ENCODE peak calls at places on chromosomes 4 and X, in nine cellular contexts. I is HCT116, X is HepG2, O is GM23248, G is endodermal cell, W is cardiac muscle cell, M is fibroblast of lung, Y is caudate nucleus, N is mammary epithelial cell. J is an unnamed sample.

GRCh38 chrX:41922125-41922521 is 1.2 kb downstream of the CASK start:
- DNase-seq in Y (no peak), N (peak), O (peak), M (peak), G (no peak), I (no peak), X (no peak), W (peak), J (no peak)

GRCh38 chr4:168629561-168629960 is 132.7 kb downstream of the PALLD start:
- DNase-seq in M (no peak), Y (no peak), G (no peak), I (no peak), X (no peak), W (no peak), N (no peak), O (no peak), J (no peak)

GRCh38 chrX:136268051-136269048 is 17.1 kb upstream of the MAP7D3 start:
- DNase-seq in M (peak), G (peak), X (peak), N (no peak), W (peak), Y (peak), I (peak), O (peak), J (no peak)

GRCh38 chr4:997375-998071 is 4.3 kb upstream of the SLC26A1 start:
- DNase-seq in N (no peak), O (peak), I (no peak), G (no peak), X (no peak), W (peak), Y (peak), M (no peak), J (no peak)

GRCh38 chr4:78938474-78938867 is 767 bp downstream of the PAQR3 start:
- DNase-seq in M (no peak), N (no peak), I (no peak), Y (no peak), W (no peak), O (peak), G (no peak), X (no peak), J (no peak)

GRCh38 chr4:165343353-165344191 is 16.1 kb downstream of the MSMO1 start:
- DNase-seq in W (no peak), Y (no peak), M (no peak), G (peak), X (peak), N (no peak), O (no peak), I (no peak), J (no peak)

GRCh38 chrX:8679572-8679971 is 52.4 kb downstream of the ANOS1 start:
- DNase-seq in N (no peak), Y (no peak), M (no peak), I (no peak), G (no peak), W (no peak), X (no peak), O (no peak), J (no peak)

GRCh38 chr4:143477487-143477886 is 36.0 kb upstream of the SMARCA5 start:
- DNase-seq in G (no peak), N (no peak), Y (no peak), W (no peak), O (no peak), X (no peak), M (no peak), I (no peak), J (no peak)

GRCh38 chr4:26020896-26021295 is 106.9 kb downstream of the SMIM20 start:
- DNase-seq in I (no peak), W (no peak), N (peak), M (peak), X (peak), Y (no peak), G (no peak), O (peak), J (no peak)

GRCh38 chr4:16843831-16844508 is 54.5 kb downstream of the LDB2 start:
- DNase-seq in O (peak), Y (no peak), I (no peak), G (no peak), X (peak), N (no peak), M (peak), W (no peak), J (no peak)

GRCh38 chrX:85611926-85612325 is 232.5 kb upstream of the POF1B start:
- DNase-seq in I (no peak), M (peak), X (no peak), Y (no peak), O (peak), G (no peak), W (no peak), N (peak), J (no peak)

GRCh38 chr4:109890076-109890475 is 22.6 kb upstream of the EGF start:
- DNase-seq in X (no peak), O (no peak), N (no peak), G (no peak), Y (no peak), M (no peak), I (no peak), W (no peak), J (no peak)

GRCh38 chrX:40179333-40179732 is 81.6 kb upstream of the BCOR start:
- DNase-seq in W (no peak), N (no peak), I (no peak), O (no peak), X (no peak), G (no peak), Y (no peak), M (no peak), J (no peak)

GRCh38 chr4:88745581-88746163 is 48.0 kb upstream of the NAP1L5 start:
- DNase-seq in X (no peak), Y (no peak), W (no peak), M (no peak), G (no peak), I (no peak), N (no peak), O (no peak), J (no peak)

GRCh38 chrX:30791296-30792278 is 97.5 kb downstream of the TAB3 start:
- DNase-seq in G (peak), O (no peak), N (peak), W (no peak), M (no peak), X (no peak), Y (no peak), I (no peak), J (no peak)

GRCh38 chr4:86243750-86244149 is 116.1 kb downstream of the MAPK10 start:
- DNase-seq in N (peak), I (no peak), G (no peak), Y (no peak), M (no peak), O (no peak), W (no peak), X (no peak), J (no peak)

GRCh38 chr4:82601242-82602015 is 39.6 kb upstream of the TMEM150C start:
- DNase-seq in W (no peak), G (no peak), O (no peak), X (no peak), N (no peak), I (no peak), M (no peak), Y (no peak), J (no peak)

GRCh38 chr4:42570221-42570620 is 86.7 kb downstream of the ATP8A1 start:
- DNase-seq in W (no peak), N (no peak), O (no peak), M (no peak), G (peak), Y (peak), X (no peak), I (no peak), J (no peak)

GRCh38 chr4:108045687-108046024 is 56.0 kb downstream of the HADH start:
- DNase-seq in W (no peak), G (no peak), O (peak), Y (no peak), I (no peak), N (peak), M (peak), X (no peak), J (no peak)

GRCh38 chr4:122602277-122603142 is 18.4 kb downstream of the IL21 start:
- DNase-seq in W (peak), N (peak), G (peak), O (peak), X (peak), Y (no peak), I (peak), M (peak), J (no peak)

GRCh38 chr4:85498068-85498733 is 23.3 kb downstream of the ARHGAP24 start:
- DNase-seq in W (no peak), O (peak), X (no peak), Y (peak), M (peak), G (no peak), I (no peak), N (peak), J (no peak)

GRCh38 chr4:95304898-95305297 is 243.9 kb downstream of the UNC5C start:
- DNase-seq in M (no peak), O (no peak), I (no peak), N (peak), X (no peak), W (peak), G (no peak), Y (peak), J (no peak)

GRCh38 chr4:41728571-41728908 is 20.0 kb downstream of the PHOX2B start:
- DNase-seq in G (no peak), W (no peak), I (no peak), X (no peak), M (peak), O (no peak), Y (no peak), N (no peak), J (no peak)

GRCh38 chr4:87093443-87094123 is 126.8 kb downstream of the KLHL8 start:
- DNase-seq in W (peak), O (peak), G (peak), M (peak), Y (peak), I (peak), N (peak), X (peak), J (no peak)

GRCh38 chr4:131427000-131427399 is 1722.1 kb upstream of the PCDH10 start:
- DNase-seq in M (no peak), O (no peak), N (no peak), I (no peak), W (no peak), X (no peak), Y (no peak), G (no peak), J (no peak)

GRCh38 chr4:1593881-1594345 is 90.2 kb downstream of the FAM53A start:
- DNase-seq in Y (no peak), O (no peak), I (no peak), X (no peak), M (no peak), W (no peak), N (no peak), G (no peak), J (no peak)

GRCh38 chr4:107279729-107280128 is 243.6 kb upstream of the DKK2 start:
- DNase-seq in N (peak), G (no peak), Y (no peak), M (peak), I (no peak), W (no peak), O (peak), X (peak), J (no peak)

GRCh38 chrX:148695362-148695761 is 194.9 kb downstream of the AFF2 start:
- DNase-seq in G (no peak), X (no peak), Y (no peak), W (no peak), I (no peak), O (no peak), N (no peak), M (no peak), J (no peak)

GRCh38 chrX:102154900-102155805 is 624 bp downstream of the BEX5 start:
- DNase-seq in G (no peak), W (peak), I (no peak), N (no peak), O (peak), X (no peak), M (no peak), Y (peak), J (no peak)

GRCh38 chr4:11585506-11585905 is 156.8 kb upstream of the HS3ST1 start:
- DNase-seq in W (no peak), Y (peak), O (no peak), G (no peak), M (no peak), I (peak), N (peak), X (no peak), J (no peak)

GRCh38 chr4:159983080-159983479 is 880.2 kb downstream of the RAPGEF2 start:
- DNase-seq in N (peak), W (no peak), I (no peak), Y (no peak), O (no peak), X (no peak), M (no peak), G (no peak), J (no peak)
- H3K27ac ChIP-seq in N (no peak), W (no peak), I (no peak), Y (no peak), O (no peak), X (no peak), M (no peak), G (no peak), J (no peak)

DNA sequence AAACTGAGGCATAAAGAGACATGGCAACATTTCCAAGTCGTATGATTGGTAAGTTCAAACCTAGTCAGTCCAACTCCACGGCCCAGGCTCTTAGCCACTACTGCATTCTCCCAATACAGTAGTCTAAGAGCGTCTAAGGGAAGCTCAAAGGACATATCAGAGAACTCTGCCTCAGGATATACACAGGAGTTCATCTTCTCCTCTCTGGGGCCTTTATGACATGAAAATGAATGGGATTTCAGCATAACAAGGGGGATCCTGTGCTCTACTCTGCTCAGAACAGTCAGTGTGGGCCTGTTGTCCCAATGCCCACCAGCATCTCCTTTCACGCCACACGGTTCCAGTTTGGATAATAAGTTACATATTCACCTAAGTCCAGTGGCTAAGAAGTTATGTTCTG is 4.2 kb downstream of the GASK1B start:
- DNase-seq in W (no peak), I (no peak), X (peak), O (no peak), N (peak), Y (no peak), G (no peak), M (no peak), J (no peak)
- H3K27ac ChIP-seq in W (no peak), I (no peak), X (peak), O (no peak), N (peak), Y (no peak), G (no peak), M (no peak), J (no peak)

GRCh38 chr4:119210760-119211159 is 1.8 kb upstream of the USP53 start:
- DNase-seq in O (peak), W (no peak), I (no peak), X (no peak), N (peak), M (peak), Y (no peak), G (no peak), J (no peak)

GRCh38 chr4:119211856-119212250 is 660 bp upstream of the USP53 start:
- DNase-seq in G (no peak), O (peak), N (no peak), M (no peak), W (no peak), X (peak), I (no peak), Y (no peak), J (no peak)

GRCh38 chr4:119209586-119209985 is 2.9 kb upstream of the USP53 start:
- DNase-seq in O (peak), M (no peak), N (no peak), Y (no peak), X (no peak), W (no peak), I (peak), G (no peak), J (no peak)

GRCh38 chr4:119207051-119207450 is 5.5 kb upstream of the USP53 start:
- DNase-seq in N (no peak), G (no peak), Y (no peak), M (peak), I (no peak), O (peak), W (no peak), X (no peak), J (no peak)

GRCh38 chr4:119209077-119209476 is 3.4 kb upstream of the USP53 start:
- DNase-seq in W (no peak), G (no peak), M (peak), Y (no peak), I (peak), O (peak), X (peak), N (peak), J (no peak)
- H3K27ac ChIP-seq in W (no peak), G (no peak), M (peak), Y (no peak), I (peak), O (peak), X (no peak), N (peak), J (peak)

GRCh38 chrX:48697182-48697727 is 721 bp downstream of the SUV39H1 start:
- DNase-seq in G (peak), N (no peak), M (no peak), X (no peak), I (no peak), W (no peak), O (no peak), Y (no peak), J (no peak)
- H3K27ac ChIP-seq in G (peak), N (peak), M (peak), X (peak), I (peak), W (peak), O (no peak), Y (no peak), J (peak)

GRCh38 chrX:154125356-154126040 is 18.5 kb upstream of the OPN1LW start:
- DNase-seq in M (peak), W (no peak), X (no peak), I (no peak), G (no peak), O (no peak), Y (no peak), N (no peak), J (no peak)
- H3K27ac ChIP-seq in M (no peak), W (no peak), X (no peak), I (no peak), G (no peak), O (no peak), Y (no peak), N (no peak), J (no peak)

DNA sequence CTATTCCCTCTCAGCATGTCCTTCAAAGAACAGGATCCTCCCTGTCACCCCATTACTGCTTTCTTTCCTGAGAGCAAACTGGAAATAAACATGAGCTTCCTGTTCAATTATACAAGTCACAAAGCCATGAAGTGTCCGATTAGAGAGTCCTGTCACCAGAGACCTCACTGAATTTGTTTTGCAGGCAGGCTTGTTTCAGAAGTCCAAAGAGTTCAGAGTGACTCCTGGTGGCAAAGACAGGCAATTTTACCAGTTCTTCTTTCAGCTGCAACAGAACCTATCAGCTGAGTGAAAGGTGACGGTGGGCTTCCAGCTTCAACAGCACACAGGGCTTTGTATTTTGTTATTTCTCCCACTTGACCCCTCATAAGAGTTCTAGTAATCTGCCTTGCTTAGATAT is 6.4 kb downstream of the ELK1 start:
- DNase-seq in O (peak), G (no peak), M (peak), N (no peak), I (no peak), Y (no peak), X (no peak), W (peak), J (no peak)
- H3K27ac ChIP-seq in O (no peak), G (no peak), M (no peak), N (no peak), I (no peak), Y (no peak), X (no peak), W (peak), J (no peak)

GRCh38 chr4:38600575-38600974 is 63.4 kb upstream of the KLF3 start:
- DNase-seq in Y (no peak), M (no peak), N (no peak), X (no peak), W (no peak), I (no peak), O (no peak), G (no peak), J (no peak)
- H3K27ac ChIP-seq in Y (no peak), M (no peak), N (no peak), X (no peak), W (no peak), I (no peak), O (no peak), G (no peak), J (peak)

DNA sequence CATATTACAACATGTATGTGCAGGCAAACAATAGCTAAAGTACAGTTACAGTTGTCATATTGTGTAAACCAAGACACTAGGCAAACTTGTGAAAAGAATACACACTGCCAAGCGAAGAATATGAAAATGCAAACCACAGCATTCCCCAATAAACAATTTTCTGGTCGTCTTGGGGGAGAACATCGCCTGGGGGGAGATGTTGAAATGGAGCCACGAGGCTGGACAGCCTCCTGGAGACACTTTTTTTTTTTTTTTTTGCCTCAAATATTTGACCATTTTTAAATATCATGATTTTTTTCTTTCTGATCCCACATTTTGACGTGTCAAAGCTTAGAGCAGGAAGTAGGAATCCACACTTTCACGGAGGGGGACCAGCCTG is 51.7 kb upstream of the PDLIM3 start:
- DNase-seq in I (no peak), M (no peak), Y (no peak), O (no peak), W (no peak), X (no peak), G (no peak), N (no peak), J (no peak)
- H3K27ac ChIP-seq in I (no peak), M (no peak), Y (no peak), O (no peak), W (peak), X (no peak), G (no peak), N (no peak), J (no peak)

GRCh38 chr4:127783971-127784519 is 1.9 kb downstream of the HSPA4L start:
- DNase-seq in I (no peak), M (no peak), G (no peak), O (no peak), X (peak), Y (no peak), N (peak), W (no peak), J (no peak)

GRCh38 chr4:127781303-127782024 is 658 bp upstream of the HSPA4L start:
- DNase-seq in O (peak), G (no peak), Y (no peak), X (no peak), I (no peak), N (no peak), W (peak), M (peak), J (peak)

GRCh38 chr4:127782025-127782274 is 172 bp upstream of the HSPA4L start:
- DNase-seq in G (peak), W (no peak), Y (peak), M (peak), X (no peak), I (peak), N (peak), O (peak), J (peak)

GRCh38 chr4:127783026-127783769 is 1.1 kb downstream of the HSPA4L start:
- DNase-seq in G (peak), N (peak), X (peak), O (peak), Y (peak), W (peak), M (peak), I (peak), J (peak)

DNA sequence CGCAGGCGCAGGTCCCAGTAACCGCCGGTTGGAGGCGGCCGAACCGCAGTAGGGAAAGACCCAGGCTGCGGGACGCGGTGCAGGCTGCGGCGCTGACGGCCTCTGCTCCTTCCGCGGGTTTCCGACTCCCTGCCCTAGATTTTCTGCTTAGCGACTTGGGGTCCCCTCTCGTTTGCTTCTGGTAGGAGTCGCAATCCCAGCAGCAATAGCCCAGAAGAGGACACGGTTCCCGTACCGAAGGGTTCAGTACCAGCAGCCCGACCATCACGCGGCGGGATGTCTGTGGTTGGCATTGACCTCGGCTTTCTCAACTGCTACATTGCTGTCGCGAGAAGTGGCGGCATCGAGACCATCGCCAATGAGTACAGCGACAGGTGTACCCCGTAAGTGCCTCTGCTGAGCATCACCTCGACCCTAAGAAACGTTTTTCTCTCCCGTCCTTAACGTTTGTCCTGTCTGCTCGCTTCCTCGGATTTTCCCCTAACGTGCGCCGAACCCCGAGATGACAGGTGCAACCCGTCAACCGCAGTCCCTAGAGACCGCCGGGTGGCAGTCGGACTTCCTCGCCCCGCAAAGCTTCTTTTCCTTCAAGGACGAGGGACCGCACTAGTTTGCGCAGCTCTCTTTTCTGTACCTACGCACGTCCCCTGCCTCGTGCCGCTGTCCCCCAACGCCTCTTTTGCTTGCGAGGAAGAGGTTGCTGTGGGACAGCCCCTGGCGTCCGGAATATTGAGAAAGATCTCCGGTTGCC is at the start of gene HSPA4L:
- DNase-seq in I (peak), N (no peak), Y (peak), W (peak), G (no peak), O (peak), X (peak), M (peak), J (peak)
- H3K27ac ChIP-seq in I (peak), N (peak), Y (peak), W (no peak), G (no peak), O (peak), X (peak), M (peak), J (peak)